ENCODE peak calls at places on chromosomes 6 and 20, in six cellular contexts. V is CD4-positive, CD25-positive, alpha-beta regulatory T cell; A is PC-3; I is naive thymus-derived CD4-positive, alpha-beta T cell; Q is neuronal stem cell; S is PC-9. T is an unnamed sample. For H3K27me3 and H3K4me1, the result is how much of the 10 kb centered on the place peaks cover.

GRCh38 chr6:161037873-161038228 is 46.3 kb downstream of the MAP3K4 start:
- DNase-seq in V (no peak), A (no peak), I (no peak), Q (no peak), S (no peak), T (no peak)

GRCh38 chr6:166253277-166254229 is 54.6 kb downstream of the PRR18 start:
- DNase-seq in V (peak), A (no peak), I (no peak), Q (peak), S (no peak), T (no peak)

GRCh38 chr6:103404799-103405198 is 1454.9 kb downstream of the HACE1 start:
- DNase-seq in V (no peak), A (no peak), I (no peak), Q (no peak), S (no peak), T (no peak)

GRCh38 chr6:34867484-34867883 is 20.4 kb downstream of the TAF11 start:
- DNase-seq in V (peak), A (peak), I (no peak), Q (no peak), S (no peak), T (no peak)

GRCh38 chr20:44129996-44130718 is 56.8 kb downstream of the JPH2 start:
- DNase-seq in V (no peak), A (peak), I (no peak), Q (no peak), S (no peak), T (no peak)

GRCh38 chr6:116370717-116371383 is at the start of gene DSE:
- DNase-seq in V (peak), A (peak), I (no peak), Q (peak), S (peak), T (peak)

GRCh38 chr6:137222376-137222775 is 3.2 kb upstream of the IFNGR1 start:
- DNase-seq in V (no peak), A (no peak), I (no peak), Q (no peak), S (no peak), T (no peak)

GRCh38 chr6:1087112-1087843 is 224.6 kb upstream of the FOXQ1 start:
- DNase-seq in V (no peak), A (no peak), I (no peak), Q (no peak), S (no peak), T (no peak)

GRCh38 chr6:75849329-75850025 is 100.4 kb downstream of the MYO6 start:
- DNase-seq in V (no peak), A (peak), I (no peak), Q (no peak), S (peak), T (no peak)

GRCh38 chr6:13273931-13274706 is 54.2 kb downstream of the TBC1D7 start:
- DNase-seq in V (peak), A (no peak), I (peak), Q (no peak), S (no peak), T (no peak)

DNA sequence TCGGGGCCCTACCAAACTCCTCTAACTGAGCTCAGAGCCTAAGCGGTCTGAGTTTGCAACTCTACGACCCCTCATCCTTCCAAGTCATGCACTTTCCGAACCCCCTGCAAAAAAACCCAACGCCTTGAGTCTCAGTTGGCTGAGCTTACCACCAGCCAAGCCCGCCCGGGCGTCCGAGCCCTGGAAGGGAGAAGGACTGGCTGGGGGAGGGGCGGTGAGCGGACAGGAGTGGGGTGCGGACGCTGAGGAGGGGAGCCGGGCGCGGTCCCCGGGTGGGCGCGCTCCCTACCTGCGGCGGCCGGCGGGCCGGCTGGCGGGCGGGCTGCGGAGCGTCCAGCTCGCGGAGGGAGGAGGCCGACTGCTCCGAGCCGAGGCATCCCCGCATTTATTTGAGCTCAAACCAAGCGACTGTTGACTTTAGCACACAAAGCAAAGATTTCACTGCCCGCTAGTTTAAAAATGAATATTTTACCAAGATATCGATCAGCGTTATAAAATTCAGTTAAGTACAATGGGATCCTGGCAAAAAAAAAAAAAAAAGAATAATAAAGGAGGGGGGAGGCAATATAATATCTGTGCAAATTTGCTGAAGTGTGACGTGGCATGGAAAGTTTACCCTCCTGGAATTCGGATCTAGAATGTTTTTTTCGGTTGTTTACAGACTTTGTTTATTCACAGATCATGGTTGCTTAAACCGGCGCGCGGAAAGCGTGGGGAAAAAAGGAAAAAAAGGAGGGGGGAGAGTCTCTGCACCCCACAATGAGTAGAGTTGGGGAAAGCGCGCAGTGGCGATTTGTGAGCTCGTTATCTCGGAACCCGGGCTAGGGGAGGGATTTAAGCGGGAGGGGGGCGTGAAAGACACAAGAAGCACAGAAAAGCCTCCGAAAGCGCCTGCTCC is 5.9 kb downstream of the FOXA2 start:
- DNase-seq in V (no peak), A (peak), I (no peak), Q (no peak), S (no peak), T (no peak)
- H3K27me3 ChIP-seq in V (under half), A (under half), I (under half), Q (half or more), S (under half), T (under half)

GRCh38 chr20:51509208-51509607 is 33.3 kb downstream of the NFATC2 start:
- DNase-seq in V (no peak), A (no peak), I (no peak), Q (no peak), S (no peak), T (no peak)
- H3K4me1 ChIP-seq in V (under half), A (under half), I (under half), Q (under half), S (under half), T (under half)

GRCh38 chr20:57543754-57544153 is 17.2 kb upstream of the PCK1 start:
- DNase-seq in V (no peak), A (peak), I (no peak), Q (no peak), S (no peak), T (no peak)
- H3K27me3 ChIP-seq in V (under half), A (under half), I (under half), Q (under half), S (half or more), T (under half)

DNA sequence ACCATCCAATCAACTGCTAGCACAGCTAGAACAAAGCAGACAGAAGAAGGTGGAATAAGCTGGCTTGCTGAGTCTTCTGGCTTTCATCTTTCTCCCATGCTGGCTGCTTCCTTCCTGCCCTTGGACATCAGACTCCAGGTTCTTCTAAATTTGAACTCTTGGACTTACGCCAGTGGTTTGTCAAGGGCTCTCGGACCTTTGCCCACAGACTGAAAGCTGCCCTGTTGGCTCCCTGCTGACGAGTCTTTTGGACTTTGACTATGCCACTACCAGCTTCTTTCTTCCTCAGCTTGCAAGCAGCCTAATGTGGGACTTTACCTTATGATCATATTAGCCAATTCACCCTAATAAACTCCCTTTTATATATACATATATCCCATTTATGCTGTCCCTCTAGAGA is 164.1 kb upstream of the GJE1 start:
- DNase-seq in V (no peak), A (no peak), I (no peak), Q (no peak), S (no peak), T (no peak)
- H3K4me1 ChIP-seq in V (under half), A (under half), I (under half), Q (under half), S (under half), T (under half)

GRCh38 chr6:32852844-32853540 is 512 bp downstream of the TAP1 start:
- DNase-seq in V (peak), A (peak), I (no peak), Q (no peak), S (no peak), T (no peak)
- H3K27me3 ChIP-seq in V (under half), A (under half), I (under half), Q (under half), S (under half), T (under half)

GRCh38 chr20:53937929-53938367 is 132.4 kb downstream of the BCAS1 start:
- DNase-seq in V (no peak), A (no peak), I (no peak), Q (no peak), S (no peak), T (no peak)
- H3K4me1 ChIP-seq in V (under half), A (under half), I (under half), Q (under half), S (under half), T (under half)

DNA sequence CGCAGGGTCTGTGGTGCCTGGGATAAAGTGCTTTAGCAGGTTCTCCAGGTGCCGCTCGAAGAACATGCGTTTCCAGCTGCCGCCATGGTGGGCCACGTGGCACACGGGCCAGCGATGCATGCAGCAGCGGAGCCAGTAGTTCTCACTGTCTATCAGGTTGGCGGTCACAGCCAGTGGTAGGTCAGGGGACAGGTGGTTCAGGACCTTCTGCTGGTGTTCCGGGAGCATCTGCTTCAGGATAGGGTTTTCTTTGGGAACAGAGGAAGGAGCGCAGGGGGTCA is 16.0 kb downstream of the TMEM151B start:
- DNase-seq in V (no peak), A (no peak), I (no peak), Q (no peak), S (no peak), T (no peak)
- H3K27me3 ChIP-seq in V (under half), A (half or more), I (under half), Q (under half), S (half or more), T (half or more)

GRCh38 chr6:107968081-107968480 is 10.1 kb upstream of the SEC63 start:
- DNase-seq in V (no peak), A (no peak), I (no peak), Q (no peak), S (no peak), T (no peak)
- H3K4me1 ChIP-seq in V (under half), A (under half), I (under half), Q (under half), S (under half), T (under half)

T was measured in HAP-1.